ENCODE peak calls at places on chromosome 11, in ten cellular contexts. One of them, this sample, is unnamed.

GRCh38 chr11:87722756-87723599 is 452.3 kb downstream of the RAB38 start:
- DNase-seq in transverse colon: peak
- DNase-seq in vagina: no peak
- DNase-seq in stomach: peak
- DNase-seq in heart left ventricle: no peak
- DNase-seq in sigmoid colon: no peak
- DNase-seq in HCT116: no peak
- DNase-seq in spleen: no peak
- DNase-seq in uterus: no peak
- DNase-seq in lower leg skin: no peak
- DNase-seq in this sample: no peak

GRCh38 chr11:43558556-43559127 is 121.9 kb upstream of the HSD17B12 start:
- DNase-seq in uterus: no peak
- DNase-seq in sigmoid colon: no peak
- DNase-seq in vagina: no peak
- DNase-seq in stomach: no peak
- DNase-seq in transverse colon: no peak
- DNase-seq in lower leg skin: peak
- DNase-seq in heart left ventricle: no peak
- DNase-seq in spleen: no peak
- DNase-seq in HCT116: no peak
- DNase-seq in this sample: no peak

GRCh38 chr11:68214173-68215086 is 1.3 kb upstream of the KMT5B start:
- DNase-seq in sigmoid colon: no peak
- DNase-seq in HCT116: no peak
- DNase-seq in lower leg skin: peak
- DNase-seq in heart left ventricle: peak
- DNase-seq in uterus: peak
- DNase-seq in stomach: no peak
- DNase-seq in transverse colon: peak
- DNase-seq in vagina: no peak
- DNase-seq in spleen: peak
- DNase-seq in this sample: peak

GRCh38 chr11:36385121-36385530 is 89.0 kb downstream of the PRR5L start:
- DNase-seq in heart left ventricle: no peak
- DNase-seq in uterus: no peak
- DNase-seq in lower leg skin: no peak
- DNase-seq in spleen: no peak
- DNase-seq in transverse colon: no peak
- DNase-seq in vagina: no peak
- DNase-seq in sigmoid colon: no peak
- DNase-seq in HCT116: no peak
- DNase-seq in stomach: no peak
- DNase-seq in this sample: no peak

GRCh38 chr11:33387996-33388395 is 130.8 kb downstream of the HIPK3 start:
- DNase-seq in uterus: no peak
- DNase-seq in spleen: no peak
- DNase-seq in sigmoid colon: no peak
- DNase-seq in vagina: no peak
- DNase-seq in HCT116: no peak
- DNase-seq in lower leg skin: no peak
- DNase-seq in heart left ventricle: no peak
- DNase-seq in transverse colon: no peak
- DNase-seq in stomach: no peak
- DNase-seq in this sample: no peak

GRCh38 chr11:32137263-32137662 is 46.4 kb downstream of the RCN1 start:
- DNase-seq in transverse colon: no peak
- DNase-seq in sigmoid colon: no peak
- DNase-seq in uterus: no peak
- DNase-seq in HCT116: peak
- DNase-seq in stomach: no peak
- DNase-seq in vagina: no peak
- DNase-seq in lower leg skin: no peak
- DNase-seq in heart left ventricle: no peak
- DNase-seq in spleen: no peak
- DNase-seq in this sample: no peak

GRCh38 chr11:43989162-43989961 is 46.9 kb downstream of the C11orf96 start:
- DNase-seq in spleen: peak
- DNase-seq in sigmoid colon: peak
- DNase-seq in stomach: no peak
- DNase-seq in lower leg skin: peak
- DNase-seq in heart left ventricle: peak
- DNase-seq in HCT116: no peak
- DNase-seq in vagina: no peak
- DNase-seq in transverse colon: no peak
- DNase-seq in uterus: peak
- DNase-seq in this sample: peak

GRCh38 chr11:44936527-44936926 is 14.2 kb downstream of the TP53I11 start:
- DNase-seq in vagina: no peak
- DNase-seq in spleen: peak
- DNase-seq in uterus: peak
- DNase-seq in HCT116: peak
- DNase-seq in stomach: peak
- DNase-seq in sigmoid colon: peak
- DNase-seq in heart left ventricle: peak
- DNase-seq in lower leg skin: peak
- DNase-seq in transverse colon: peak
- DNase-seq in this sample: peak

GRCh38 chr11:65642014-65642671 is 4.2 kb downstream of the SIPA1 start:
- DNase-seq in uterus: no peak
- DNase-seq in transverse colon: no peak
- DNase-seq in vagina: no peak
- DNase-seq in HCT116: no peak
- DNase-seq in sigmoid colon: no peak
- DNase-seq in stomach: no peak
- DNase-seq in spleen: peak
- DNase-seq in heart left ventricle: no peak
- DNase-seq in lower leg skin: no peak
- DNase-seq in this sample: no peak
- H3K4me3 ChIP-seq in uterus: no peak
- H3K4me3 ChIP-seq in transverse colon: no peak
- H3K4me3 ChIP-seq in vagina: no peak
- H3K4me3 ChIP-seq in HCT116: no peak
- H3K4me3 ChIP-seq in sigmoid colon: no peak
- H3K4me3 ChIP-seq in stomach: no peak
- H3K4me3 ChIP-seq in spleen: peak
- H3K4me3 ChIP-seq in heart left ventricle: no peak
- H3K4me3 ChIP-seq in lower leg skin: no peak
- H3K4me3 ChIP-seq in this sample: no peak

DNA sequence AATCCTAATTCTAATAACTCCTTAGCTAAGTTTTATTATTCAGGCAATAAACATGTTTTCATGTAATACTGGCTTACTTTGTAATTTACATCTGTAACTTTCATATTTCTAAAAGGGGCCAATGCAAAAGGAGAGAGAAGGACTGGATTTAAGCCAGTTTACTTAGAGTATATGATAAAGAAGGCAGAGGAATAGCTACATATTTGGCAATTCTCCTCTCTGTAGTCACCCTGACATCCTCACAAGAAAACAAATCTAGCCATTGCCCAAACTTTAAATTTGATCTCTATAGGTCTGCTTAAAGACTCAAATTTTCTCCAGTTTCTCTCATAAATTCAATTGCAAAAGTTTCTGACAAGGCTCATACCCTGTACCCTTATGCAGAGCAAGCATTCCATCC is 2.1 kb downstream of the FIBIN start:
- DNase-seq in uterus: no peak
- DNase-seq in lower leg skin: no peak
- DNase-seq in spleen: no peak
- DNase-seq in transverse colon: no peak
- DNase-seq in stomach: no peak
- DNase-seq in vagina: no peak
- DNase-seq in HCT116: no peak
- DNase-seq in sigmoid colon: no peak
- DNase-seq in heart left ventricle: no peak
- DNase-seq in this sample: no peak
- TF ChIP-seq POLR2A in uterus: no peak
- TF ChIP-seq POLR2A in lower leg skin: no peak
- TF ChIP-seq POLR2A in spleen: no peak
- TF ChIP-seq POLR2A in transverse colon: no peak
- TF ChIP-seq POLR2A in stomach: no peak
- TF ChIP-seq POLR2A in vagina: no peak
- TF ChIP-seq POLR2A in HCT116: no peak
- TF ChIP-seq POLR2A in sigmoid colon: no peak
- TF ChIP-seq POLR2A in heart left ventricle: no peak
- TF ChIP-seq POLR2A in this sample: no peak

GRCh38 chr11:119337581-119338317 is 2.9 kb downstream of the C1QTNF5 start:
- DNase-seq in HCT116: no peak
- DNase-seq in heart left ventricle: no peak
- DNase-seq in transverse colon: no peak
- DNase-seq in spleen: peak
- DNase-seq in lower leg skin: no peak
- DNase-seq in uterus: peak
- DNase-seq in sigmoid colon: peak
- DNase-seq in vagina: no peak
- DNase-seq in stomach: no peak
- DNase-seq in this sample: no peak

GRCh38 chr11:119334173-119334930 is at the start of gene RNF26:
- DNase-seq in heart left ventricle: peak
- DNase-seq in HCT116: peak
- DNase-seq in vagina: no peak
- DNase-seq in stomach: peak
- DNase-seq in sigmoid colon: peak
- DNase-seq in uterus: peak
- DNase-seq in transverse colon: peak
- DNase-seq in lower leg skin: peak
- DNase-seq in spleen: peak
- DNase-seq in this sample: peak

GRCh38 chr11:119335091-119335654 is 846 bp downstream of the RNF26 start:
- DNase-seq in stomach: no peak
- DNase-seq in uterus: no peak
- DNase-seq in transverse colon: no peak
- DNase-seq in lower leg skin: no peak
- DNase-seq in heart left ventricle: no peak
- DNase-seq in sigmoid colon: no peak
- DNase-seq in HCT116: no peak
- DNase-seq in vagina: no peak
- DNase-seq in spleen: no peak
- DNase-seq in this sample: no peak

GRCh38 chr11:119336744-119337469 is 2.6 kb downstream of the RNF26 start:
- DNase-seq in sigmoid colon: no peak
- DNase-seq in spleen: peak
- DNase-seq in stomach: no peak
- DNase-seq in vagina: no peak
- DNase-seq in lower leg skin: no peak
- DNase-seq in transverse colon: no peak
- DNase-seq in uterus: no peak
- DNase-seq in HCT116: no peak
- DNase-seq in heart left ventricle: no peak
- DNase-seq in this sample: no peak

GRCh38 chr11:119335655-119336543 is 1.6 kb downstream of the RNF26 start:
- DNase-seq in uterus: no peak
- DNase-seq in lower leg skin: no peak
- DNase-seq in stomach: no peak
- DNase-seq in heart left ventricle: no peak
- DNase-seq in spleen: peak
- DNase-seq in transverse colon: no peak
- DNase-seq in sigmoid colon: no peak
- DNase-seq in vagina: no peak
- DNase-seq in HCT116: no peak
- DNase-seq in this sample: no peak
- H3K4me3 ChIP-seq in uterus: no peak
- H3K4me3 ChIP-seq in lower leg skin: no peak
- H3K4me3 ChIP-seq in stomach: peak
- H3K4me3 ChIP-seq in heart left ventricle: no peak
- H3K4me3 ChIP-seq in spleen: peak
- H3K4me3 ChIP-seq in transverse colon: no peak
- H3K4me3 ChIP-seq in sigmoid colon: no peak
- H3K4me3 ChIP-seq in vagina: no peak
- H3K4me3 ChIP-seq in HCT116: peak
- H3K4me3 ChIP-seq in this sample: no peak

GRCh38 chr11:17388609-17389204 is at the start of gene KCNJ11:
- DNase-seq in heart left ventricle: peak
- DNase-seq in stomach: peak
- DNase-seq in sigmoid colon: no peak
- DNase-seq in lower leg skin: no peak
- DNase-seq in HCT116: no peak
- DNase-seq in vagina: no peak
- DNase-seq in spleen: no peak
- DNase-seq in uterus: no peak
- DNase-seq in transverse colon: no peak
- DNase-seq in this sample: no peak

GRCh38 chr11:17387280-17387679 is 1.2 kb downstream of the KCNJ11 start:
- DNase-seq in lower leg skin: no peak
- DNase-seq in HCT116: no peak
- DNase-seq in heart left ventricle: no peak
- DNase-seq in spleen: peak
- DNase-seq in uterus: no peak
- DNase-seq in stomach: no peak
- DNase-seq in vagina: no peak
- DNase-seq in transverse colon: no peak
- DNase-seq in sigmoid colon: no peak
- DNase-seq in this sample: no peak

GRCh38 chr11:17387811-17388210 is 648 bp downstream of the KCNJ11 start:
- DNase-seq in transverse colon: no peak
- DNase-seq in stomach: no peak
- DNase-seq in uterus: no peak
- DNase-seq in HCT116: no peak
- DNase-seq in sigmoid colon: no peak
- DNase-seq in vagina: no peak
- DNase-seq in heart left ventricle: no peak
- DNase-seq in spleen: peak
- DNase-seq in lower leg skin: no peak
- DNase-seq in this sample: no peak

GRCh38 chr11:17389957-17390649 is 1.6 kb upstream of the KCNJ11 start:
- DNase-seq in spleen: peak
- DNase-seq in sigmoid colon: no peak
- DNase-seq in HCT116: no peak
- DNase-seq in heart left ventricle: no peak
- DNase-seq in stomach: no peak
- DNase-seq in transverse colon: no peak
- DNase-seq in vagina: no peak
- DNase-seq in uterus: no peak
- DNase-seq in lower leg skin: peak
- DNase-seq in this sample: no peak

DNA sequence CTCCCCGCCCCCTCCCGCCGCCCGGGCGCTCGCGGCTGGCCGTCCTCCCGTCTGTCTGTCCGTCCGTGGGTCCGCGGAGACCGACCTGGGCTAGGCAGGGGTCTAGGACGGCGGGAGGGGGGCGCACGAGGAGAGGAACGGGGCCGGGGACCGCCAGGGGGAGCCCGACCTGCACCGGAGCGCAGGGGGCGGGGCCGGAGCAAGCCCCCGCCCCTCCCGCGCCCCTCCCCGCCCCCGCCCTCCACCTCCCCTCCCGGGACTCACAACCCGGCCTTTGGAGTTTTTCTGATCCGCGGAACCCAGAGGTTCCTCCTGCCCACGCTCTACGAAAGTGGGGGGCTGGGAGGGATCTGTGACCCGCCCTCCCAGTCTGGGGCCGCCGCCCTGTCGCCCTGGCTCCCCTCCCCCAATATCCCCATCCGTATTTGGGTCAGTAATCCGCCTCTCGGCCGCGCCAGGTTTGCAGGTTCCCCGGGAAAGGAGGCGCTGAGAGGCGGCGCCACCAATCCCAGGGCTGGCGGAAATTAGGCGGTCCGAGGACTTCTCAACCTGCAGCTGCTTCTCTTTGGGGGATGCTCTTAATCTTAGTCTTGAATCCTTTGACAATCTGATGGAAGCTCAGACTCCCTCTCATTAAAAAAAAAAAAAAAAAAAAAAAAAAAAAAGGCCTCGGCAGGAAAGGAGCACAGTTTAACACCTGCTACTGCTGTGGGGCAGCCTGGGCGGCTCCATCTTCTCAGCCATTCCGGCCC is 922 bp upstream of the KCNJ11 start:
- DNase-seq in HCT116: peak
- DNase-seq in lower leg skin: peak
- DNase-seq in heart left ventricle: peak
- DNase-seq in spleen: peak
- DNase-seq in vagina: no peak
- DNase-seq in uterus: peak
- DNase-seq in sigmoid colon: peak
- DNase-seq in transverse colon: peak
- DNase-seq in stomach: peak
- DNase-seq in this sample: peak
- TF ChIP-seq POLR2A in HCT116: no peak
- TF ChIP-seq POLR2A in lower leg skin: no peak
- TF ChIP-seq POLR2A in heart left ventricle: no peak
- TF ChIP-seq POLR2A in spleen: no peak
- TF ChIP-seq POLR2A in vagina: no peak
- TF ChIP-seq POLR2A in uterus: no peak
- TF ChIP-seq POLR2A in sigmoid colon: no peak
- TF ChIP-seq POLR2A in transverse colon: no peak
- TF ChIP-seq POLR2A in stomach: no peak
- TF ChIP-seq POLR2A in this sample: no peak